ENCODE peak calls at places on chromosomes 11 and 22, in eight cellular contexts. C is fibroblast of mammary gland, U is endodermal cell, S is thoracic aorta, R is tibial nerve, J is lung, I is transverse colon, A is kidney epithelial cell. M is an unnamed sample.

GRCh38 chr11:9664276-9665171 is 647 bp downstream of the SWAP70 start:
- DNase-seq in S (peak; percentile 13), C (peak; percentile 52), U (no peak), A (no peak), R (peak; percentile 26), J (peak; percentile 52), I (peak; percentile 61), M (peak; percentile 72)

GRCh38 chr22:26429458-26430238 is 588 bp downstream of the ASPHD2 start:
- DNase-seq in R (no peak), C (no peak), I (no peak), S (no peak), U (no peak), A (no peak), J (no peak), M (no peak)

GRCh38 chr22:41833369-41834004 is 582 bp downstream of the SREBF2 start:
- DNase-seq in U (peak; percentile 72), S (no peak), J (peak; percentile 47), A (no peak), C (peak; percentile 23), I (peak; percentile 57), R (peak; percentile 33), M (peak; percentile 22)

GRCh38 chr11:10906521-10906920 is 48.7 kb upstream of the ZBED5 start:
- DNase-seq in S (no peak), R (no peak), I (no peak), C (peak; percentile 71), J (no peak), U (no peak), A (no peak), M (peak; percentile 46)

GRCh38 chr11:72856551-72857342 is 42.5 kb downstream of the ATG16L2 start:
- DNase-seq in C (no peak), J (no peak), R (no peak), I (no peak), U (no peak), S (no peak), A (no peak), M (peak; percentile 73)

GRCh38 chr11:4551346-4551979 is 6.5 kb downstream of the OR52M1 start:
- DNase-seq in A (no peak), J (no peak), U (peak; percentile 50), R (no peak), C (no peak), S (no peak), I (no peak), M (peak; percentile 12)

GRCh38 chr11:61542024-61542461 is 33.5 kb downstream of the LRRC10B start:
- DNase-seq in J (no peak), A (no peak), I (no peak), U (no peak), S (no peak), C (no peak), R (no peak), M (no peak)

GRCh38 chr22:47281126-47282106 is 519.0 kb downstream of the TBC1D22A start:
- DNase-seq in A (peak; percentile 70), U (no peak), S (no peak), I (no peak), J (no peak), R (no peak), C (peak; percentile 41), M (peak; percentile 60)

GRCh38 chr11:94020777-94021615 is at the start of gene HEPHL1:
- DNase-seq in A (no peak), U (peak; percentile 53), C (no peak), S (no peak), J (no peak), R (no peak), I (no peak), M (no peak)

GRCh38 chr11:87173185-87174039 is 135.7 kb downstream of the TMEM135 start:
- DNase-seq in S (no peak), U (no peak), A (peak; percentile 39), I (no peak), R (no peak), J (no peak), C (peak; percentile 63), M (peak; percentile 41)

GRCh38 chr22:33996824-33997223 is 76.5 kb upstream of the LARGE1 start:
- DNase-seq in S (no peak), C (no peak), J (no peak), U (no peak), I (no peak), R (no peak), A (no peak), M (no peak)

GRCh38 chr22:34001701-34002466 is 81.6 kb upstream of the LARGE1 start:
- DNase-seq in I (no peak), U (no peak), R (no peak), C (no peak), J (no peak), S (no peak), A (no peak), M (no peak)

GRCh38 chr22:34004058-34004457 is 83.8 kb upstream of the LARGE1 start:
- DNase-seq in R (no peak), C (no peak), J (no peak), I (no peak), U (no peak), S (no peak), A (no peak), M (no peak)

DNA sequence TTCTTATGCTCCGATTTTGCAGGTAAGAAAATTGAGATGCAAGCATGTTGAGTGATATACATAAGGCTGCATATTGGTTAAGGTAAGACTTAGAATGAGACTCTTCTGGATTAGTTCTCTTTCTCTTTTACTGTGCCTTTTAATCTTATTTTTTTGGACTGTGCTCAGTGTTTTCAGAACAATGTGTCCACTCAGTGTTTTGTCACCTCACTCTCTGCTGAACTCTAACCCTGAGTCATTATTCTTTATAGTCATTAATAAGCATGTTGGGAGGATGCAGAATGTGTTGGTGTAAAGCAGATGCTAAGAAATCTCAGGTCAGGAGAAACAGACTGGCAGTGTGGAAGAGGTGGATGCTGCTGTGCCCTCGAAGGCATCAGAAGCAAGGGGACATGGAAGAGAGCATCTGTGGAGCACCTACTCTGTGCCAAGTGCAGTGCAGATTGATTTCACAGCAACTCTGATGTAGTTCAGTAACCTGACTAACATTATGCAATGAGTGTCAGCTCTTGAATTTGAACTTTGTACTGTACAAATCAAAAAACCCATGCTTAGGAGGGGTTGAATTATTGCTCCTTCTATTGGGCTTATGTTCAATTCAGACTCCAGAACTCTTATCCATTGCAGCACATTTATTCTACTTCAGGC is 80.7 kb upstream of the LARGE1 start:
- DNase-seq in A (no peak), R (no peak), S (no peak), J (no peak), U (no peak), I (no peak), C (no peak), M (no peak)
- H3K4me3 ChIP-seq in A (no peak overlapping the region), R (no peak overlapping the region), S (no peak overlapping the region), J (no peak overlapping the region), U (no peak overlapping the region), I (no peak overlapping the region), C (no peak overlapping the region), M (no peak overlapping the region)

DNA sequence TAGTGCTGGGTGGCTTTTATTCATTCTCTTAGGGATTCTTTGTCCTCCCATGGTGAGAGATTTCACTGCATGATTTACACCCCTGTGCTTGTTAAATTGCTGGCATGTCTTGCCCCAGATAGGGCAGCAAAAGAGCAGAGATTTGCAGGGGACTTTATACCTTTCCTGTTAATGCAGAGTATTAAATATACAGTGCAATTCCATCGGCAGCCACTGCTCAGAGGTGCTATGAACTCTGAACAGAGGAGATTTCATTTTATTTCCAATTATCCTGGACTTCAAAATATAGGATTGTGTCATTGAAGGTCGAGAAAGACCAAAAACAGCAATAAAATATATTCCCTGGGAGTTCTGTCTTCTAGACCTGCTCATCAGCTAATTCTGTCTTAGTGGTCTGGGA is 263.4 kb upstream of the NCAM1 start:
- DNase-seq in R (no peak), S (no peak), A (no peak), I (no peak), C (no peak), J (no peak), U (no peak), M (no peak)
- TF ChIP-seq CTCF in R (no peak), S (peak; percentile 34), A (no peak), I (no peak), C (no peak), J (no peak), U (peak; percentile 49), M (peak; percentile 22)

GRCh38 chr11:66264893-66265292 is 3.5 kb upstream of the RAB1B start:
- DNase-seq in A (no peak), J (no peak), C (no peak), U (peak; percentile 90), I (peak; percentile 48), R (no peak), S (no peak), M (no peak)

GRCh38 chr11:66265531-66266377 is 2.7 kb upstream of the RAB1B start:
- DNase-seq in S (no peak), R (no peak), U (no peak), C (no peak), I (no peak), J (no peak), A (no peak), M (no peak)

GRCh38 chr11:66267039-66267378 is 1.4 kb upstream of the RAB1B start:
- DNase-seq in A (no peak), S (no peak), U (no peak), I (no peak), C (no peak), J (no peak), R (no peak), M (no peak)

GRCh38 chr11:66267379-66268209 is 845 bp upstream of the RAB1B start:
- DNase-seq in C (peak; percentile 76), I (peak; percentile 92), R (peak; percentile 85), J (peak; percentile 89), U (peak; percentile 96), A (no peak), S (peak; percentile 75), M (peak; percentile 80)

DNA sequence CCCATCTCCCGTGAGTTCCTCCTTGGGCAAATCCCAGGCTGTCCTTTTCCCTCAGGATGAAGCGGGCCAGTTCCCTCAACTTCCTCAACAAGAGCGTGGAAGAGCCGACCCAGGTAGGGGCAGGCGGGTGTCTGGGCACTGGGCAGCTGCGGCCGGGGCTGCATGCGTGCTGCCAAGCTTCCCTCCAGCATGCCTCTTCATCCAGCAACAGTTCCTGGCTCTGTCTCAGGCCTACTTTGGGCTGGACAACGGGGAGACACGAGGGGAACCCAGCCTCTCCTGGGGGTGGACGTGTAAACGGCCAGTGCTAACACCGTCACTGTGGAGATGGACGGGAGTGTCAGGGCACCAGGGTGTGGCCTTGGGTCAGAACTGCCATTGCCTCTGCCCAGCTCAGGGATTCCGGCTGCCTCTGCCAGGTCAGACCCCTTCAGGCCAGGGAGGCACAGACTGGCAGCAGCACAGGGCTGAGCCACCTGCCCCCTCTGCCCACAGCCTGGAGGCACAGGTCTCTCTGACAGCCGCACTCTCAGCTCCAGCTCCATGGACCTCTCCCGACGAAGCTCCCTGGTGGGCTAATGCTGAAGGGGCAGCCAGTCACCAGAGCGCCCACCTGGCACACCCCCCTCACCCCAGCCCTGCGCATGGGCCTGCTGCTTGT is 1.9 kb upstream of the RAB1B start:
- DNase-seq in U (no peak), A (no peak), R (no peak), S (no peak), C (no peak), I (no peak), J (no peak), M (no peak)
- H3K4me3 ChIP-seq in U (no peak overlapping the region), A (no peak overlapping the region), R (peak overlapping the region; percentile 90), S (peak overlapping the region; percentile 94), C (peak overlapping the region; percentile 63), I (no peak overlapping the region), J (no peak overlapping the region), M (peak overlapping the region; percentile 68)

DNA sequence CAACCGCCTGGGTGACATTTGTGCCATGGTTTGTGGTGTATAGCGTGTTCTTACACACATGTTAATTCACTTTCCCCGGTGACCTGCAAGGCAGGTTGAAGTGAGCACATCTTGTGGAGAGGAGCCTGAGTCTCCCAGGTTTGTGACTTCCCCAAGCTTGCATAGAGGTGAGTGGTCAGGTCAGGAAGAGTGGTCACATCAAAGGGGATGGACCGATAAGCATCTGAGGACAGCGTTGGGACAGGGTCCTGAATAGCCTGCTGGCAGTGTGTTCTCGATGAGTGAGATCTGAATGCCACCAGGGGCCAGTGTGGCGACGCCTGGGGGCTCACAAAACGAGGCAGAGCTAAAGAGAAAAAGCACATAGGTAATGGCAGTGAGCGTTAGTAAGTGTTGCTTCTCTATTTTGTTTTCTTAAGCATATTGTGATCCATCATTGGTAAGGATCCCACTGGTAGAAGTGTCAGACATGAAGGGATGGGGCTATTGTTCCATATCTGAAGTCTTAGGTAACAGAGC is 154.6 kb downstream of the GRIK4 start:
- DNase-seq in J (no peak), I (no peak), A (no peak), R (no peak), S (no peak), U (peak; percentile 75), C (no peak), M (no peak)
- TF ChIP-seq CTCF in J (no peak), I (no peak), A (no peak), R (no peak), S (no peak), U (peak; percentile 71), C (no peak), M (no peak)

M was measured in fibroblast of the aortic adventitia.